ENCODE peak calls at places on chromosomes 13 and 19, in seven cellular contexts. O is naive thymus-derived CD4-positive, alpha-beta T cell; R is body of pancreas; Z is fibroblast of mammary gland; Q is NCI-H1092 treated with DMSO at 0.1 percent for 48 hours; W is activated CD4-positive, CD25-positive, alpha-beta regulatory T cell; T is H54. L is an unnamed sample.
A peak's percentile ranks its signal among the peaks of the same experiment; 100 is the strongest.

GRCh38 chr13:114097504-114097892 is 34.9 kb downstream of the RASA3 start:
- DNase-seq in O (no peak), W (no peak), R (no peak), Z (no peak), Q (no peak), T (no peak), L (no peak)

GRCh38 chr13:48156466-48156865 is 61.6 kb upstream of the MED4 start:
- DNase-seq in Q (no peak), T (no peak), Z (no peak), W (peak; percentile 48), R (peak; percentile 18), O (peak; percentile 67), L (no peak)

GRCh38 chr19:11868188-11868587 is 19.4 kb upstream of the ZNF69 start:
- DNase-seq in Z (no peak), T (no peak), O (no peak), R (no peak), Q (no peak), W (no peak), L (no peak)

GRCh38 chr19:39065928-39066327 is 18.2 kb upstream of the ACP7 start:
- DNase-seq in W (no peak), T (no peak), Q (no peak), Z (no peak), R (no peak), O (no peak), L (no peak)

GRCh38 chr13:45466359-45466758 is 1.6 kb downstream of the COG3 start:
- DNase-seq in T (no peak), Z (no peak), W (no peak), Q (no peak), O (no peak), R (no peak), L (no peak)

GRCh38 chr19:3034845-3035541 is 5.9 kb upstream of the TLE2 start:
- DNase-seq in T (no peak), O (peak; percentile 47), Q (no peak), R (peak; percentile 51), Z (peak; percentile 41), W (no peak), L (no peak)

GRCh38 chr13:26340812-26341211 is 86.9 kb downstream of the CDK8 start:
- DNase-seq in R (no peak), T (no peak), Q (no peak), W (no peak), Z (no peak), O (no peak), L (no peak)

GRCh38 chr13:53848546-53848945 is 819.9 kb downstream of the OLFM4 start:
- DNase-seq in O (no peak), Z (no peak), Q (no peak), R (no peak), T (no peak), W (no peak), L (no peak)